ENCODE peak calls at places on chromosome 4, in four cellular contexts. One of them, this sample, is unnamed.

GRCh38 chr4:85823295-85823694 is 348.3 kb downstream of the ARHGAP24 start:
- DNase-seq in BE2C: peak; percentile 73
- DNase-seq in ascending aorta: no peak
- DNase-seq in adipocyte: peak; percentile 82
- DNase-seq in this sample: no peak

GRCh38 chr4:100981447-100982204 is 365.7 kb downstream of the PPP3CA start:
- DNase-seq in adipocyte: peak; percentile 67
- DNase-seq in BE2C: no peak
- DNase-seq in ascending aorta: no peak
- DNase-seq in this sample: no peak

GRCh38 chr4:72767903-72768817 is 199.1 kb upstream of the ADAMTS3 start:
- DNase-seq in ascending aorta: no peak
- DNase-seq in BE2C: no peak
- DNase-seq in adipocyte: peak; percentile 73
- DNase-seq in this sample: no peak

GRCh38 chr4:106048250-106048931 is 153.1 kb downstream of the NPNT start:
- DNase-seq in ascending aorta: no peak
- DNase-seq in BE2C: no peak
- DNase-seq in adipocyte: peak; percentile 80
- DNase-seq in this sample: no peak

GRCh38 chr4:41815478-41815877 is 67.0 kb upstream of the PHOX2B start:
- DNase-seq in ascending aorta: no peak
- DNase-seq in BE2C: no peak
- DNase-seq in adipocyte: no peak
- DNase-seq in this sample: no peak

GRCh38 chr4:2806392-2807355 is 13.8 kb downstream of the SH3BP2 start:
- DNase-seq in ascending aorta: no peak
- DNase-seq in adipocyte: peak; percentile 84
- DNase-seq in BE2C: no peak
- DNase-seq in this sample: peak; percentile 85

GRCh38 chr4:47550899-47551548 is 65.9 kb downstream of the ATP10D start:
- DNase-seq in BE2C: no peak
- DNase-seq in adipocyte: no peak
- DNase-seq in ascending aorta: no peak
- DNase-seq in this sample: no peak

GRCh38 chr4:24212642-24213041 is 322.8 kb upstream of the PPARGC1A start:
- DNase-seq in adipocyte: no peak
- DNase-seq in ascending aorta: no peak
- DNase-seq in BE2C: no peak
- DNase-seq in this sample: no peak

GRCh38 chr4:145098675-145099037 is 545 bp downstream of the ABCE1 start:
- DNase-seq in BE2C: peak; percentile 35
- DNase-seq in adipocyte: peak; percentile 80
- DNase-seq in ascending aorta: peak; percentile 69
- DNase-seq in this sample: peak; percentile 50

GRCh38 chr4:140149851-140150635 is 3.9 kb downstream of the MAML3 start:
- DNase-seq in adipocyte: peak; percentile 76
- DNase-seq in ascending aorta: peak; percentile 88
- DNase-seq in BE2C: peak; percentile 81
- DNase-seq in this sample: peak; percentile 88

GRCh38 chr4:158410272-158410671 is 111.4 kb upstream of the RXFP1 start:
- DNase-seq in ascending aorta: no peak
- DNase-seq in BE2C: no peak
- DNase-seq in adipocyte: peak; percentile 24
- DNase-seq in this sample: no peak

GRCh38 chr4:6582889-6583504 is 8.0 kb downstream of the MAN2B2 start:
- DNase-seq in adipocyte: no peak
- DNase-seq in ascending aorta: no peak
- DNase-seq in BE2C: peak; percentile 55
- DNase-seq in this sample: no peak

GRCh38 chr4:108313546-108314339 is 145.0 kb upstream of the LEF1 start:
- DNase-seq in BE2C: no peak
- DNase-seq in adipocyte: no peak
- DNase-seq in ascending aorta: no peak
- DNase-seq in this sample: no peak

GRCh38 chr4:95289028-95289634 is 259.6 kb downstream of the UNC5C start:
- DNase-seq in adipocyte: no peak
- DNase-seq in ascending aorta: no peak
- DNase-seq in BE2C: no peak
- DNase-seq in this sample: no peak

GRCh38 chr4:38980903-38981676 is 51.1 kb downstream of the TMEM156 start:
- DNase-seq in BE2C: no peak
- DNase-seq in ascending aorta: no peak
- DNase-seq in adipocyte: peak; percentile 69
- DNase-seq in this sample: no peak

GRCh38 chr4:86720508-86721068 is 126.5 kb downstream of the PTPN13 start:
- DNase-seq in ascending aorta: no peak
- DNase-seq in BE2C: no peak
- DNase-seq in adipocyte: no peak
- DNase-seq in this sample: no peak

GRCh38 chr4:42654606-42655005 is 2.3 kb downstream of the ATP8A1 start:
- DNase-seq in ascending aorta: peak; percentile 65
- DNase-seq in BE2C: no peak
- DNase-seq in adipocyte: peak; percentile 5
- DNase-seq in this sample: no peak

GRCh38 chr4:1182313-1182712 is 9.9 kb upstream of the SPON2 start:
- DNase-seq in ascending aorta: no peak
- DNase-seq in adipocyte: no peak
- DNase-seq in BE2C: no peak
- DNase-seq in this sample: no peak

GRCh38 chr4:10281996-10282395 is 165.4 kb upstream of the WDR1 start:
- DNase-seq in ascending aorta: no peak
- DNase-seq in adipocyte: peak; percentile 1
- DNase-seq in BE2C: no peak
- DNase-seq in this sample: no peak

GRCh38 chr4:88661724-88662123 is 35.9 kb downstream of the NAP1L5 start:
- DNase-seq in ascending aorta: no peak
- DNase-seq in adipocyte: peak; percentile 74
- DNase-seq in BE2C: no peak
- DNase-seq in this sample: no peak

GRCh38 chr4:40193018-40193571 is 3.7 kb upstream of the RHOH start:
- DNase-seq in adipocyte: no peak
- DNase-seq in BE2C: no peak
- DNase-seq in ascending aorta: no peak
- DNase-seq in this sample: no peak

GRCh38 chr4:98521486-98521885 is 136.9 kb downstream of the TSPAN5 start:
- DNase-seq in BE2C: no peak
- DNase-seq in adipocyte: no peak
- DNase-seq in ascending aorta: no peak
- DNase-seq in this sample: no peak

DNA sequence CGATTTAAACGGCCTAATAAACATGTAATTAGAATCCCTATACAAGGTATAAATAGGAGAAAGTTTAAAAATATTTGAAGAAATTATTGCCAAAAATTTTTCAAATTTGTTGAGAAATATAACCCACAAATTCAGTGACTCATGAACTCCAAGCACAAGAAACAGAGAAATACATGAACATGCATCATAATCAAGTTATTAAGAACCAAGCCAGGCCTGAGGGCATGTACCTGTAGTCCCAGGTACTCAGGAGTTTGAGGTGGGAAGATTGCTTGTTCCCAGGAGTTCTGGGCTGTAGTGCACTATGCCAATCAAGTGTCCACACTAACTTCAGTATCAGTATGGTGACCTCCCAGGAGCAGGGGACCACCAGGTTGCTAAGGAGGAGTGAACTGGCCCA is 341.9 kb downstream of the CAMK2D start:
- DNase-seq in adipocyte: no peak
- DNase-seq in BE2C: no peak
- DNase-seq in ascending aorta: no peak
- DNase-seq in this sample: no peak
- H3K4me1 ChIP-seq in adipocyte: no peaks in the 10 kb centered on the region
- H3K4me1 ChIP-seq in BE2C: no peaks in the 10 kb centered on the region
- H3K4me1 ChIP-seq in ascending aorta: no peaks in the 10 kb centered on the region
- H3K4me1 ChIP-seq in this sample: no peaks in the 10 kb centered on the region

GRCh38 chr4:52712991-52713275 is 38.3 kb downstream of the ERVMER34-1 start:
- DNase-seq in adipocyte: no peak
- DNase-seq in BE2C: no peak
- DNase-seq in ascending aorta: no peak
- DNase-seq in this sample: no peak
- H3K4me1 ChIP-seq in adipocyte: peaks cover 24% of the 10 kb centered on the region
- H3K4me1 ChIP-seq in BE2C: no peaks in the 10 kb centered on the region
- H3K4me1 ChIP-seq in ascending aorta: peaks cover 9% of the 10 kb centered on the region
- H3K4me1 ChIP-seq in this sample: peaks cover 19% of the 10 kb centered on the region

DNA sequence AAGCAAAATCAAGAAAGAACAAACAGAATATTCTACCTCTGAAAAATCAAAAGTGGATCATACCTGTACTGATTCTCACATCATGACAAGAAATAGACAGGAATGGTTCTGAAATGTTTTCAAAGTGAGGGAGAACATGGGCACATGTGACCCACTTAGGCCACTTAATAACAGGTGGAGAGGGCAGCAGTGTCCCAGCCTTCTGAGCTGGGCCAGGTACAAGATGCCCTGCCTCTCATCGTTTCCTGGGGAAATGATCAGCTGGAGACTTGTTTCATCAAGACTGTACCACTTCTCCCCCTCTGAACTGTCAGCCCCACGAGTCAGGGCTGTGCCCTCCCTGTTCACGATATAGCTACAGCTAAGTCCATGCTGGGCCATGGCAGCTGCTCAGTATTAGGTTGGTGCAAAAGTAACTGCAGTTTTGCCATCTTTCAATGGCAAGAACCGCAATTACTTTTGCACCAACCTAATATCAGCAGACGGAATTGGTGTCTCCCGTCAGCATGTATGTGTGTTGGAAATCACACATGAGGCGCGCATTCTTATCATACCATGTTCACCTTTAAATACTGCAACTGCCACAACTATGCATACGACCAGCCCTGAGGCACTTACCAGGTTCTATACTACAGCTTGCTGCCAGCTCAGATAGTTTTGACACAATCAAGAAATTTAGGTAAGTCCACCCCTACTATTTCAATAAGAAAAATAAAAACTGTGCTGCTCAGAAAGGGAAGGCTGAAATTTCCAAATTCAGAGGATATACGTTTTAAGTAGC is 71.4 kb downstream of the GATB start:
- DNase-seq in ascending aorta: no peak
- DNase-seq in BE2C: no peak
- DNase-seq in adipocyte: no peak
- DNase-seq in this sample: no peak
- H3K4me1 ChIP-seq in ascending aorta: no peaks in the 10 kb centered on the region
- H3K4me1 ChIP-seq in BE2C: peaks cover 30% of the 10 kb centered on the region
- H3K4me1 ChIP-seq in adipocyte: peaks cover 55% of the 10 kb centered on the region
- H3K4me1 ChIP-seq in this sample: peaks cover 34% of the 10 kb centered on the region

GRCh38 chr4:173879286-173879908 is 349.4 kb upstream of the HAND2 start:
- DNase-seq in adipocyte: no peak
- DNase-seq in ascending aorta: no peak
- DNase-seq in BE2C: no peak
- DNase-seq in this sample: no peak
- H3K4me1 ChIP-seq in adipocyte: peaks cover 10% of the 10 kb centered on the region
- H3K4me1 ChIP-seq in ascending aorta: no peaks in the 10 kb centered on the region
- H3K4me1 ChIP-seq in BE2C: peaks cover 22% of the 10 kb centered on the region
- H3K4me1 ChIP-seq in this sample: no peaks in the 10 kb centered on the region

GRCh38 chr4:169249214-169249973 is 21.4 kb downstream of the SH3RF1 start:
- DNase-seq in adipocyte: peak; percentile 46
- DNase-seq in BE2C: no peak
- DNase-seq in ascending aorta: no peak
- DNase-seq in this sample: no peak

GRCh38 chr4:169246957-169247396 is 23.8 kb downstream of the SH3RF1 start:
- DNase-seq in ascending aorta: no peak
- DNase-seq in adipocyte: no peak
- DNase-seq in BE2C: no peak
- DNase-seq in this sample: no peak

GRCh38 chr4:169250796-169251195 is 20.0 kb downstream of the SH3RF1 start:
- DNase-seq in BE2C: no peak
- DNase-seq in ascending aorta: no peak
- DNase-seq in adipocyte: no peak
- DNase-seq in this sample: no peak

GRCh38 chr4:169251291-169252235 is 19.2 kb downstream of the SH3RF1 start:
- DNase-seq in ascending aorta: no peak
- DNase-seq in BE2C: no peak
- DNase-seq in adipocyte: peak; percentile 27
- DNase-seq in this sample: no peak

GRCh38 chr4:169248645-169249044 is 22.1 kb downstream of the SH3RF1 start:
- DNase-seq in ascending aorta: no peak
- DNase-seq in BE2C: no peak
- DNase-seq in adipocyte: no peak
- DNase-seq in this sample: no peak
- H3K4me1 ChIP-seq in ascending aorta: peaks cover 3% of the 10 kb centered on the region
- H3K4me1 ChIP-seq in BE2C: peaks cover 34% of the 10 kb centered on the region
- H3K4me1 ChIP-seq in adipocyte: peaks cover 41% of the 10 kb centered on the region
- H3K4me1 ChIP-seq in this sample: peaks cover 33% of the 10 kb centered on the region